ENCODE peak calls at places on chromosomes 13 and 19, in six cellular contexts. I is AG04450; G is body of pancreas; T is CD4-positive, alpha-beta memory T cell; C is T-helper 17 cell; H is substantia nigra. M is an unnamed sample.
A peak's percentile ranks its signal among the peaks of the same experiment; 100 is the strongest.

GRCh38 chr19:41934849-41935374 is 6.7 kb upstream of the ERFL start:
- DNase-seq in I (peak; percentile 13), G (peak; percentile 69), T (peak; percentile 82), C (peak; percentile 63), H (peak; percentile 8), M (peak; percentile 49)

GRCh38 chr19:38898788-38899446 is 501 bp downstream of the SIRT2 start:
- DNase-seq in I (no peak), G (no peak), T (no peak), C (no peak), H (no peak), M (no peak)

GRCh38 chr13:109631069-109631468 is 155.3 kb downstream of the IRS2 start:
- DNase-seq in I (no peak), G (no peak), T (no peak), C (no peak), H (no peak), M (no peak)

GRCh38 chr19:2039959-2040646 is 10.9 kb downstream of the MKNK2 start:
- DNase-seq in I (no peak), G (no peak), T (no peak), C (no peak), H (no peak), M (no peak)

GRCh38 chr19:22807061-22807835 is 23.3 kb upstream of the ZNF99 start:
- DNase-seq in I (no peak), G (no peak), T (no peak), C (no peak), H (no peak), M (no peak)

GRCh38 chr13:47865883-47866282 is 135.2 kb downstream of the SUCLA2 start:
- DNase-seq in I (no peak), G (no peak), T (no peak), C (no peak), H (no peak), M (no peak)

GRCh38 chr19:18385675-18386542 is at the start of gene GDF15:
- DNase-seq in I (peak; percentile 77), G (peak; percentile 91), T (no peak), C (no peak), H (no peak), M (peak; percentile 50)

GRCh38 chr13:112101360-112101930 is 34.5 kb downstream of the SOX1 start:
- DNase-seq in I (no peak), G (no peak), T (no peak), C (no peak), H (no peak), M (no peak)

GRCh38 chr13:58587183-58587582 is 955.6 kb downstream of the PCDH17 start:
- DNase-seq in I (no peak), G (no peak), T (no peak), C (no peak), H (no peak), M (no peak)

GRCh38 chr13:109271991-109272454 is 514.4 kb downstream of the IRS2 start:
- DNase-seq in I (no peak), G (no peak), T (no peak), C (no peak), H (no peak), M (peak; percentile 19)

GRCh38 chr19:54256250-54257115 is 590 bp downstream of the LILRB5 start:
- DNase-seq in I (no peak), G (no peak), T (no peak), C (no peak), H (no peak), M (no peak)

GRCh38 chr13:43988302-43988701 is 108.6 kb downstream of the LACC1 start:
- DNase-seq in I (no peak), G (no peak), T (no peak), C (no peak), H (no peak), M (no peak)

GRCh38 chr19:17812099-17812498 is 9.2 kb downstream of the INSL3 start:
- DNase-seq in I (no peak), G (no peak), T (no peak), C (no peak), H (no peak), M (no peak)

GRCh38 chr19:3668331-3669133 is 31.7 kb downstream of the PIP5K1C start:
- DNase-seq in I (no peak), G (no peak), T (peak; percentile 8), C (no peak), H (no peak), M (no peak)

GRCh38 chr13:36553501-36553900 is 120.3 kb upstream of the SERTM1 start:
- DNase-seq in I (no peak), G (no peak), T (no peak), C (no peak), H (no peak), M (no peak)

GRCh38 chr13:86080340-86080995 is 281.2 kb upstream of the SLITRK6 start:
- DNase-seq in I (no peak), G (no peak), T (no peak), C (no peak), H (no peak), M (no peak)

GRCh38 chr13:106527806-106528205 is 7.7 kb downstream of the EFNB2 start:
- DNase-seq in I (no peak), G (no peak), T (no peak), C (no peak), H (no peak), M (no peak)

GRCh38 chr19:3986260-3987041 is 1.2 kb upstream of the EEF2 start:
- DNase-seq in I (no peak), G (peak; percentile 67), T (peak; percentile 73), C (no peak), H (no peak), M (peak; percentile 19)

GRCh38 chr13:47067296-47067695 is 170.4 kb upstream of the HTR2A start:
- DNase-seq in I (no peak), G (no peak), T (no peak), C (no peak), H (no peak), M (no peak)

GRCh38 chr13:50529154-50529882 is 314.2 kb downstream of the DLEU7 start:
- DNase-seq in I (peak; percentile 72), G (peak; percentile 80), T (no peak), C (no peak), H (peak; percentile 48), M (no peak)

GRCh38 chr19:58395220-58395978 is at the start of gene RNF225:
- DNase-seq in I (no peak), G (no peak), T (no peak), C (no peak), H (no peak), M (no peak)

GRCh38 chr13:80040219-80040976 is 300.5 kb downstream of the SPRY2 start:
- DNase-seq in I (peak; percentile 93), G (no peak), T (no peak), C (no peak), H (no peak), M (peak; percentile 90)

GRCh38 chr13:88979465-88980180 is 1308.5 kb downstream of the SLITRK5 start:
- DNase-seq in I (no peak), G (no peak), T (no peak), C (no peak), H (no peak), M (no peak)

GRCh38 chr13:93727301-93728141 is 500.9 kb downstream of the GPC6 start:
- DNase-seq in I (no peak), G (no peak), T (no peak), C (no peak), H (no peak), M (no peak)

GRCh38 chr13:110352735-110353134 is 45.7 kb downstream of the COL4A2 start:
- DNase-seq in I (no peak), G (no peak), T (no peak), C (no peak), H (no peak), M (no peak)

GRCh38 chr19:37931941-37932655 is 25.1 kb downstream of the SIPA1L3 start:
- DNase-seq in I (peak; percentile 38), G (peak; percentile 85), T (no peak), C (no peak), H (no peak), M (peak; percentile 42)

GRCh38 chr13:43021926-43022670 is 1.3 kb upstream of the DNAJC15 start:
- DNase-seq in I (no peak), G (no peak), T (no peak), C (no peak), H (no peak), M (no peak)

GRCh38 chr19:30535011-30535410 is 162.8 kb downstream of the ZNF536 start:
- DNase-seq in I (no peak), G (no peak), T (no peak), C (no peak), H (no peak), M (no peak)

GRCh38 chr13:49893591-49893990 is 42.5 kb downstream of the SPRYD7 start:
- DNase-seq in I (no peak), G (no peak), T (no peak), C (no peak), H (no peak), M (no peak)

GRCh38 chr19:20077791-20078463 is at the start of gene ZNF90:
- DNase-seq in I (peak; percentile 92), G (peak; percentile 97), T (peak; percentile 93), C (peak; percentile 75), H (peak; percentile 75), M (no peak)

GRCh38 chr13:99916366-99917103 is 55.0 kb downstream of the ZIC5 start:
- DNase-seq in I (peak; percentile 33), G (peak; percentile 36), T (peak; percentile 45), C (no peak), H (no peak), M (peak; percentile 44)

GRCh38 chr19:49497047-49497789 is 984 bp downstream of the RPS11 start:
- DNase-seq in I (no peak), G (no peak), T (peak; percentile 89), C (peak; percentile 72), H (no peak), M (peak; percentile 30)

GRCh38 chr13:21069561-21070004 is 8.2 kb upstream of the LATS2 start:
- DNase-seq in I (peak; percentile 88), G (no peak), T (no peak), C (no peak), H (no peak), M (peak; percentile 84)

M was measured in SW 1271.